ENCODE peak calls at places on chromosomes 13 and 19, in four cellular contexts. One of them, this sample, is unnamed.

GRCh38 chr19:1361601-1362384 is 21.9 kb upstream of the NDUFS7 start:
- DNase-seq in right cardiac atrium: no peak
- DNase-seq in effector memory CD4-positive, alpha-beta T cell: no peak
- DNase-seq in left ventricle myocardium inferior: no peak
- DNase-seq in this sample: no peak

GRCh38 chr19:33212773-33213172 is 12.9 kb downstream of the SLC7A10 start:
- DNase-seq in right cardiac atrium: no peak
- DNase-seq in effector memory CD4-positive, alpha-beta T cell: no peak
- DNase-seq in left ventricle myocardium inferior: no peak
- DNase-seq in this sample: no peak

GRCh38 chr13:94598281-94598680 is 2.3 kb upstream of the TGDS start:
- DNase-seq in right cardiac atrium: no peak
- DNase-seq in effector memory CD4-positive, alpha-beta T cell: no peak
- DNase-seq in left ventricle myocardium inferior: no peak
- DNase-seq in this sample: no peak

GRCh38 chr13:22929391-22930126 is 251.2 kb upstream of the SGCG start:
- DNase-seq in right cardiac atrium: no peak
- DNase-seq in effector memory CD4-positive, alpha-beta T cell: no peak
- DNase-seq in left ventricle myocardium inferior: no peak
- DNase-seq in this sample: no peak

GRCh38 chr13:44106231-44107152 is 226.8 kb downstream of the LACC1 start:
- DNase-seq in right cardiac atrium: peak
- DNase-seq in effector memory CD4-positive, alpha-beta T cell: no peak
- DNase-seq in left ventricle myocardium inferior: no peak
- DNase-seq in this sample: peak

GRCh38 chr19:55644191-55644833 is 863 bp downstream of the ZNF581 start:
- DNase-seq in right cardiac atrium: no peak
- DNase-seq in effector memory CD4-positive, alpha-beta T cell: no peak
- DNase-seq in left ventricle myocardium inferior: no peak
- DNase-seq in this sample: no peak

GRCh38 chr19:4399871-4400768 is at the start of gene SH3GL1:
- DNase-seq in right cardiac atrium: peak
- DNase-seq in effector memory CD4-positive, alpha-beta T cell: peak
- DNase-seq in left ventricle myocardium inferior: peak
- DNase-seq in this sample: peak

GRCh38 chr19:55584871-55585270 is 4.2 kb upstream of the ZNF579 start:
- DNase-seq in right cardiac atrium: no peak
- DNase-seq in effector memory CD4-positive, alpha-beta T cell: no peak
- DNase-seq in left ventricle myocardium inferior: no peak
- DNase-seq in this sample: no peak

GRCh38 chr19:19531951-19532805 is 3.5 kb downstream of the YJEFN3 start:
- DNase-seq in right cardiac atrium: peak
- DNase-seq in effector memory CD4-positive, alpha-beta T cell: peak
- DNase-seq in left ventricle myocardium inferior: peak
- DNase-seq in this sample: no peak

GRCh38 chr13:65530688-65531087 is 1699.4 kb downstream of the PCDH9 start:
- DNase-seq in right cardiac atrium: no peak
- DNase-seq in effector memory CD4-positive, alpha-beta T cell: no peak
- DNase-seq in left ventricle myocardium inferior: no peak
- DNase-seq in this sample: no peak

GRCh38 chr19:44807652-44808462 is 1.0 kb upstream of the BCAM start:
- DNase-seq in right cardiac atrium: no peak
- DNase-seq in effector memory CD4-positive, alpha-beta T cell: no peak
- DNase-seq in left ventricle myocardium inferior: no peak
- DNase-seq in this sample: peak

GRCh38 chr19:54189020-54189667 is at the start of gene MBOAT7:
- DNase-seq in right cardiac atrium: no peak
- DNase-seq in effector memory CD4-positive, alpha-beta T cell: no peak
- DNase-seq in left ventricle myocardium inferior: no peak
- DNase-seq in this sample: no peak

GRCh38 chr19:15154002-15154612 is 46.7 kb downstream of the NOTCH3 start:
- DNase-seq in right cardiac atrium: no peak
- DNase-seq in effector memory CD4-positive, alpha-beta T cell: no peak
- DNase-seq in left ventricle myocardium inferior: no peak
- DNase-seq in this sample: peak

GRCh38 chr13:108276060-108276459 is 6.5 kb downstream of the TNFSF13B start:
- DNase-seq in right cardiac atrium: peak
- DNase-seq in effector memory CD4-positive, alpha-beta T cell: no peak
- DNase-seq in left ventricle myocardium inferior: peak
- DNase-seq in this sample: no peak

GRCh38 chr13:34542321-34542720 is 399.7 kb upstream of the NBEA start:
- DNase-seq in right cardiac atrium: no peak
- DNase-seq in effector memory CD4-positive, alpha-beta T cell: no peak
- DNase-seq in left ventricle myocardium inferior: no peak
- DNase-seq in this sample: no peak

GRCh38 chr19:35351441-35352176 is 3.9 kb downstream of the FFAR1 start:
- DNase-seq in right cardiac atrium: no peak
- DNase-seq in effector memory CD4-positive, alpha-beta T cell: no peak
- DNase-seq in left ventricle myocardium inferior: no peak
- DNase-seq in this sample: no peak

GRCh38 chr19:15291089-15291488 is 41.2 kb downstream of the BRD4 start:
- DNase-seq in right cardiac atrium: no peak
- DNase-seq in effector memory CD4-positive, alpha-beta T cell: no peak
- DNase-seq in left ventricle myocardium inferior: no peak
- DNase-seq in this sample: no peak

GRCh38 chr13:31943591-31943990 is 88.0 kb upstream of the FRY start:
- DNase-seq in right cardiac atrium: no peak
- DNase-seq in effector memory CD4-positive, alpha-beta T cell: no peak
- DNase-seq in left ventricle myocardium inferior: no peak
- DNase-seq in this sample: no peak

GRCh38 chr13:63631006-63631405 is 2215.4 kb upstream of the PCDH20 start:
- DNase-seq in right cardiac atrium: no peak
- DNase-seq in effector memory CD4-positive, alpha-beta T cell: no peak
- DNase-seq in left ventricle myocardium inferior: no peak
- DNase-seq in this sample: no peak

GRCh38 chr13:74966814-74967213 is 515.2 kb downstream of the TBC1D4 start:
- DNase-seq in right cardiac atrium: peak
- DNase-seq in effector memory CD4-positive, alpha-beta T cell: no peak
- DNase-seq in left ventricle myocardium inferior: no peak
- DNase-seq in this sample: no peak

GRCh38 chr13:51538626-51539179 is 45.6 kb upstream of the WDFY2 start:
- DNase-seq in right cardiac atrium: no peak
- DNase-seq in effector memory CD4-positive, alpha-beta T cell: no peak
- DNase-seq in left ventricle myocardium inferior: no peak
- DNase-seq in this sample: no peak

GRCh38 chr19:4533334-4533733 is 1.7 kb downstream of the PLIN5 start:
- DNase-seq in right cardiac atrium: no peak
- DNase-seq in effector memory CD4-positive, alpha-beta T cell: no peak
- DNase-seq in left ventricle myocardium inferior: no peak
- DNase-seq in this sample: no peak

GRCh38 chr19:15107056-15108010 is at the start of gene SYDE1:
- DNase-seq in right cardiac atrium: peak
- DNase-seq in effector memory CD4-positive, alpha-beta T cell: no peak
- DNase-seq in left ventricle myocardium inferior: peak
- DNase-seq in this sample: peak

GRCh38 chr19:38035515-38036495 is 128.8 kb downstream of the SIPA1L3 start:
- DNase-seq in right cardiac atrium: no peak
- DNase-seq in effector memory CD4-positive, alpha-beta T cell: no peak
- DNase-seq in left ventricle myocardium inferior: no peak
- DNase-seq in this sample: no peak

GRCh38 chr13:68176486-68176885 is 946.4 kb upstream of the PCDH9 start:
- DNase-seq in right cardiac atrium: no peak
- DNase-seq in effector memory CD4-positive, alpha-beta T cell: no peak
- DNase-seq in left ventricle myocardium inferior: no peak
- DNase-seq in this sample: peak

GRCh38 chr13:73816702-73817101 is 317.5 kb downstream of the KLF12 start:
- DNase-seq in right cardiac atrium: no peak
- DNase-seq in effector memory CD4-positive, alpha-beta T cell: no peak
- DNase-seq in left ventricle myocardium inferior: no peak
- DNase-seq in this sample: no peak

GRCh38 chr19:40331052-40331451 is 17.1 kb downstream of the C19orf47 start:
- DNase-seq in right cardiac atrium: no peak
- DNase-seq in effector memory CD4-positive, alpha-beta T cell: no peak
- DNase-seq in left ventricle myocardium inferior: no peak
- DNase-seq in this sample: no peak

GRCh38 chr13:87426737-87427136 is 244.4 kb upstream of the SLITRK5 start:
- DNase-seq in right cardiac atrium: no peak
- DNase-seq in effector memory CD4-positive, alpha-beta T cell: no peak
- DNase-seq in left ventricle myocardium inferior: no peak
- DNase-seq in this sample: no peak

GRCh38 chr13:106105153-106105552 is 430.3 kb downstream of the EFNB2 start:
- DNase-seq in right cardiac atrium: no peak
- DNase-seq in effector memory CD4-positive, alpha-beta T cell: no peak
- DNase-seq in left ventricle myocardium inferior: no peak
- DNase-seq in this sample: peak

GRCh38 chr19:18646535-18647370 is 9.9 kb downstream of the KLHL26 start:
- DNase-seq in right cardiac atrium: no peak
- DNase-seq in effector memory CD4-positive, alpha-beta T cell: no peak
- DNase-seq in left ventricle myocardium inferior: no peak
- DNase-seq in this sample: no peak

GRCh38 chr13:45587897-45588296 is 27.6 kb downstream of the ERICH6B start:
- DNase-seq in right cardiac atrium: no peak
- DNase-seq in effector memory CD4-positive, alpha-beta T cell: no peak
- DNase-seq in left ventricle myocardium inferior: no peak
- DNase-seq in this sample: no peak

GRCh38 chr13:38417727-38418126 is 68.1 kb downstream of the UFM1 start:
- DNase-seq in right cardiac atrium: no peak
- DNase-seq in effector memory CD4-positive, alpha-beta T cell: no peak
- DNase-seq in left ventricle myocardium inferior: no peak
- DNase-seq in this sample: no peak

GRCh38 chr19:17026706-17027427 is at the start of gene CPAMD8:
- DNase-seq in right cardiac atrium: no peak
- DNase-seq in effector memory CD4-positive, alpha-beta T cell: no peak
- DNase-seq in left ventricle myocardium inferior: peak
- DNase-seq in this sample: no peak
- H3K4me3 ChIP-seq in right cardiac atrium: peak
- H3K4me3 ChIP-seq in effector memory CD4-positive, alpha-beta T cell: peak
- H3K4me3 ChIP-seq in left ventricle myocardium inferior: peak
- H3K4me3 ChIP-seq in this sample: peak

GRCh38 chr19:41668315-41668714 is 19.8 kb downstream of the CEACAM7 start:
- DNase-seq in right cardiac atrium: no peak
- DNase-seq in effector memory CD4-positive, alpha-beta T cell: no peak
- DNase-seq in left ventricle myocardium inferior: no peak
- DNase-seq in this sample: no peak

GRCh38 chr19:41670755-41671154 is 17.3 kb downstream of the CEACAM7 start:
- DNase-seq in right cardiac atrium: no peak
- DNase-seq in effector memory CD4-positive, alpha-beta T cell: no peak
- DNase-seq in left ventricle myocardium inferior: no peak
- DNase-seq in this sample: no peak

GRCh38 chr19:41671481-41671880 is 16.6 kb downstream of the CEACAM7 start:
- DNase-seq in right cardiac atrium: no peak
- DNase-seq in effector memory CD4-positive, alpha-beta T cell: no peak
- DNase-seq in left ventricle myocardium inferior: no peak
- DNase-seq in this sample: no peak

GRCh38 chr19:41666075-41666474 is 22.0 kb downstream of the CEACAM7 start:
- DNase-seq in right cardiac atrium: no peak
- DNase-seq in effector memory CD4-positive, alpha-beta T cell: no peak
- DNase-seq in left ventricle myocardium inferior: no peak
- DNase-seq in this sample: no peak
- H3K4me3 ChIP-seq in right cardiac atrium: no peak
- H3K4me3 ChIP-seq in effector memory CD4-positive, alpha-beta T cell: no peak
- H3K4me3 ChIP-seq in left ventricle myocardium inferior: no peak
- H3K4me3 ChIP-seq in this sample: no peak

GRCh38 chr13:77691871-77692270 is 5.6 kb upstream of the SLAIN1 start:
- DNase-seq in right cardiac atrium: no peak
- DNase-seq in effector memory CD4-positive, alpha-beta T cell: no peak
- DNase-seq in left ventricle myocardium inferior: no peak
- DNase-seq in this sample: no peak

GRCh38 chr13:77692746-77693448 is 4.6 kb upstream of the SLAIN1 start:
- DNase-seq in right cardiac atrium: no peak
- DNase-seq in effector memory CD4-positive, alpha-beta T cell: no peak
- DNase-seq in left ventricle myocardium inferior: no peak
- DNase-seq in this sample: no peak

GRCh38 chr13:77696863-77697207 is 652 bp upstream of the SLAIN1 start:
- DNase-seq in right cardiac atrium: no peak
- DNase-seq in effector memory CD4-positive, alpha-beta T cell: no peak
- DNase-seq in left ventricle myocardium inferior: no peak
- DNase-seq in this sample: no peak

GRCh38 chr13:77696006-77696862 is 1.3 kb upstream of the SLAIN1 start:
- DNase-seq in right cardiac atrium: no peak
- DNase-seq in effector memory CD4-positive, alpha-beta T cell: peak
- DNase-seq in left ventricle myocardium inferior: no peak
- DNase-seq in this sample: no peak

DNA sequence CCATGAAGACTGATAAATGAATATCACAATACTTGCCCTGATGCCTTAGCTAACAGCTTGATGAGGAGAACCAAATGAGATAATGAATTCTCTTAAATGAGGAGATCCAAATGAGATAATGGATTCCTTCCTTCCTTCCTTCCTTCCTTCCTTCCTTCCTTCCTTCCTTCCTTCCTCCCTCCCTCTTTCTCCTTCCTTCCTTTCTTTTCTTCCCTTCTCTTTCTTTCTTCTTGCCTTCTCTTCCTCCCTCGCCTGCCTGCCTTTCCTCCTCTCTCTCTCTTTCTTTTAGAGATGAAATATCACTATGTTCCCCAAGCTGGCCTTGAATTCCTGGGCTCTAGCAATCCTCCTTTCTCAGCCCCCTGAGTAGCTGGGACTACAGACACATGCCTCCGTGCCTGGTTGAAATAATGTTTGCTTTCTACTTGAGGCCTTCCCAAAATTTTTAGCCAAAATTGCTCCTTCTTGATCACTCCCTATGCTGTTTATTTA is 4.0 kb upstream of the SLAIN1 start:
- DNase-seq in right cardiac atrium: no peak
- DNase-seq in effector memory CD4-positive, alpha-beta T cell: no peak
- DNase-seq in left ventricle myocardium inferior: no peak
- DNase-seq in this sample: no peak
- H3K4me3 ChIP-seq in right cardiac atrium: no peak
- H3K4me3 ChIP-seq in effector memory CD4-positive, alpha-beta T cell: no peak
- H3K4me3 ChIP-seq in left ventricle myocardium inferior: no peak
- H3K4me3 ChIP-seq in this sample: no peak

GRCh38 chr13:20415288-20415644 is 110.4 kb downstream of the CRYL1 start:
- DNase-seq in right cardiac atrium: no peak
- DNase-seq in effector memory CD4-positive, alpha-beta T cell: no peak
- DNase-seq in left ventricle myocardium inferior: no peak
- DNase-seq in this sample: no peak
- H3K4me3 ChIP-seq in right cardiac atrium: no peak
- H3K4me3 ChIP-seq in effector memory CD4-positive, alpha-beta T cell: no peak
- H3K4me3 ChIP-seq in left ventricle myocardium inferior: no peak
- H3K4me3 ChIP-seq in this sample: no peak